ENCODE peak calls at places on chromosomes 4 and X, in four cellular contexts. U is HepG2, M is K562, Q is GM12878. F is an unnamed sample.

GRCh38 chrX:134247492-134247891 is 10.5 kb downstream of the CCDC160 start:
- DNase-seq in U (no peak), M (no peak), Q (no peak), F (no peak)

GRCh38 chr4:152579107-152579764 is 43.3 kb upstream of the FBXW7 start:
- DNase-seq in U (no peak), M (no peak), Q (no peak), F (no peak)

GRCh38 chr4:113212613-113213012 is 163.2 kb downstream of the ANK2 start:
- DNase-seq in U (no peak), M (no peak), Q (no peak), F (no peak)

GRCh38 chr4:154507170-154507569 is 15.6 kb upstream of the DCHS2 start:
- DNase-seq in U (no peak), M (no peak), Q (no peak), F (no peak)

GRCh38 chr4:164799410-164799809 is 45.5 kb downstream of the SMIM31 start:
- DNase-seq in U (no peak), M (no peak), Q (no peak), F (no peak)

GRCh38 chrX:22300130-22300529 is 27.4 kb downstream of the CBLL2 start:
- DNase-seq in U (no peak), M (no peak), Q (no peak), F (no peak)

GRCh38 chrX:20266810-20267598 is at the start of gene RPS6KA3:
- DNase-seq in U (peak; percentile 71), M (peak; percentile 89), Q (peak; percentile 44), F (peak; percentile 93)

GRCh38 chr4:155999743-156000142 is 46.1 kb upstream of the CTSO start:
- DNase-seq in U (no peak), M (no peak), Q (no peak), F (no peak)

GRCh38 chrX:151396827-151397740 is at the start of gene VMA21:
- DNase-seq in U (peak; percentile 64), M (peak; percentile 85), Q (peak; percentile 9), F (peak; percentile 85)

GRCh38 chr4:101977096-101977495 is 186.6 kb downstream of the BANK1 start:
- DNase-seq in U (no peak), M (no peak), Q (no peak), F (peak; percentile 14)

GRCh38 chrX:94576367-94577004 is 902.5 kb downstream of the FAM133A start:
- DNase-seq in U (no peak), M (no peak), Q (no peak), F (no peak)

GRCh38 chr4:766559-767283 is 59.2 kb downstream of the CPLX1 start:
- DNase-seq in U (no peak), M (no peak), Q (no peak), F (no peak)

GRCh38 chr4:170675568-170676262 is 586.0 kb upstream of the AADAT start:
- DNase-seq in U (no peak), M (no peak), Q (no peak), F (no peak)

GRCh38 chrX:108275732-108276131 is 162.5 kb downstream of the COL4A6 start:
- DNase-seq in U (no peak), M (no peak), Q (no peak), F (no peak)

GRCh38 chr4:98584265-98584664 is 74.1 kb downstream of the TSPAN5 start:
- DNase-seq in U (peak; percentile 80), M (no peak), Q (no peak), F (no peak)

GRCh38 chr4:81622474-81623198 is 150.9 kb upstream of the RASGEF1B start:
- DNase-seq in U (peak; percentile 44), M (no peak), Q (no peak), F (no peak)

GRCh38 chr4:114015444-114015899 is 36.0 kb upstream of the ARSJ start:
- DNase-seq in U (no peak), M (no peak), Q (no peak), F (peak; percentile 40)

GRCh38 chr4:166277406-166277805 is 404.4 kb downstream of the TLL1 start:
- DNase-seq in U (no peak), M (no peak), Q (no peak), F (no peak)

GRCh38 chr4:42309571-42310260 is 87.6 kb upstream of the SHISA3 start:
- DNase-seq in U (no peak), M (no peak), Q (no peak), F (no peak)

GRCh38 chr4:145868637-145869409 is 69.8 kb downstream of the ZNF827 start:
- DNase-seq in U (no peak), M (no peak), Q (no peak), F (no peak)

GRCh38 chr4:105613326-105613725 is 60.9 kb downstream of the ARHGEF38 start:
- DNase-seq in U (no peak), M (no peak), Q (no peak), F (no peak)

GRCh38 chrX:22389544-22390243 is 117.0 kb downstream of the CBLL2 start:
- DNase-seq in U (no peak), M (no peak), Q (no peak), F (peak; percentile 11)

GRCh38 chrX:41779058-41779564 is 55.1 kb downstream of the GPR82 start:
- DNase-seq in U (peak; percentile 16), M (no peak), Q (no peak), F (peak; percentile 22)

GRCh38 chrX:1242901-1243402 is 25.7 kb upstream of the CSF2RA start:
- DNase-seq in U (no peak), M (no peak), Q (peak; percentile 51), F (peak; percentile 59)

GRCh38 chrX:26557691-26558321 is 341.8 kb downstream of the MAGEB5 start:
- DNase-seq in U (no peak), M (no peak), Q (no peak), F (no peak)

GRCh38 chrX:122945328-122945727 is 238.8 kb upstream of the GRIA3 start:
- DNase-seq in U (no peak), M (no peak), Q (no peak), F (no peak)

GRCh38 chr4:96593422-96593821 is 753.5 kb downstream of the PDHA2 start:
- DNase-seq in U (peak; percentile 23), M (no peak), Q (no peak), F (no peak)

GRCh38 chr4:128366212-128366611 is 78.6 kb upstream of the PGRMC2 start:
- DNase-seq in U (no peak), M (no peak), Q (no peak), F (no peak)

GRCh38 chrX:29496636-29497180 is 718.7 kb upstream of the MAGEB2 start:
- DNase-seq in U (no peak), M (no peak), Q (no peak), F (no peak)

GRCh38 chr4:6937201-6937600 is 27.6 kb downstream of the TBC1D14 start:
- DNase-seq in U (no peak), M (no peak), Q (no peak), F (no peak)

GRCh38 chr4:7067147-7067522 is 729 bp downstream of the GRPEL1 start:
- DNase-seq in U (peak; percentile 40), M (no peak), Q (no peak), F (peak; percentile 12)

GRCh38 chr4:51843309-51844156 is 580 bp downstream of the DCUN1D4 start:
- DNase-seq in U (peak; percentile 28), M (peak; percentile 84), Q (no peak), F (peak; percentile 58)

GRCh38 chrX:43612400-43612799 is 43.7 kb upstream of the MAOA start:
- DNase-seq in U (no peak), M (no peak), Q (no peak), F (no peak)

GRCh38 chrX:99939883-99940232 is 470.2 kb downstream of the PCDH19 start:
- DNase-seq in U (no peak), M (no peak), Q (no peak), F (no peak)

GRCh38 chrX:66731398-66731797 is 92.5 kb upstream of the EDA2R start:
- DNase-seq in U (peak; percentile 12), M (peak; percentile 9), Q (peak; percentile 3), F (peak; percentile 1)

GRCh38 chrX:29841750-29842149 is 373.6 kb upstream of the MAGEB2 start:
- DNase-seq in U (no peak), M (no peak), Q (no peak), F (no peak)

GRCh38 chrX:124736553-124737240 is 390.3 kb downstream of the SH2D1A start:
- DNase-seq in U (no peak), M (no peak), Q (no peak), F (no peak)

GRCh38 chrX:147978931-147979330 is 2.2 kb upstream of the FMR1NB start:
- DNase-seq in U (no peak), M (no peak), Q (no peak), F (no peak)

GRCh38 chr4:186500721-186501304 is 54.6 kb downstream of the MTNR1A start:
- DNase-seq in U (no peak), M (peak; percentile 82), Q (no peak), F (no peak)

DNA sequence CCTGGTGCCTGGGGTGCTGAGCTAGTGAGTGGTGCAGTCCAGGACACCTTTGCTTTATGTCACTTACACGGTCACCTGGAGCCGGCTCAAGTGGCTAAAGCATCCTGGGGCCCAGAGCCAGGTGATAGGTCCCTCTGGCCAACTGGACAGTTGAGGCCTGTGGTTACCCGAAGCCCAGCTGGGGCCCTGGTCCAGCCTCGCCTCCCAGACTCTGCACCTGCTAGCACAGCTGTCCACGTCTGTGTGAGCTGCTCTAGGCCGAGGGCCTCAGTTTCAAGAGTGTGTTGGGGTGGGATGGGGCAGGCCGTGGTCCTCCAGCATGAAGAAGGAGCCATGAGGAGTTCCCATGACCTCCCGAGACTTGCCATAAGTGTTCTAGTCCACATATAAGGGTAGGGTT is 7.7 kb upstream of the ADD1 start:
- DNase-seq in U (no peak), M (no peak), Q (no peak), F (no peak)
- TF ChIP-seq ESRRA in U (no peak), M (no peak), Q (no peak), F (no peak)

GRCh38 chrX:120568047-120568446 is 7.3 kb upstream of the CUL4B start:
- DNase-seq in U (no peak), M (no peak), Q (no peak), F (no peak)
- TF ChIP-seq CHD2 in U (no peak), M (no peak), Q (no peak), F (no peak)

GRCh38 chrX:39493168-39493567 is 604.6 kb downstream of the BCOR start:
- DNase-seq in U (no peak), M (no peak), Q (no peak), F (no peak)

GRCh38 chrX:39492495-39493162 is 605.1 kb downstream of the BCOR start:
- DNase-seq in U (no peak), M (peak; percentile 25), Q (peak; percentile 44), F (no peak)

GRCh38 chrX:39487166-39488006 is 610.4 kb downstream of the BCOR start:
- DNase-seq in U (no peak), M (no peak), Q (peak; percentile 16), F (no peak)

GRCh38 chrX:39491548-39492297 is 606.0 kb downstream of the BCOR start:
- DNase-seq in U (no peak), M (peak; percentile 74), Q (peak; percentile 58), F (no peak)
- TF ChIP-seq ESRRA in U (no peak), M (no peak), Q (no peak), F (no peak)

DNA sequence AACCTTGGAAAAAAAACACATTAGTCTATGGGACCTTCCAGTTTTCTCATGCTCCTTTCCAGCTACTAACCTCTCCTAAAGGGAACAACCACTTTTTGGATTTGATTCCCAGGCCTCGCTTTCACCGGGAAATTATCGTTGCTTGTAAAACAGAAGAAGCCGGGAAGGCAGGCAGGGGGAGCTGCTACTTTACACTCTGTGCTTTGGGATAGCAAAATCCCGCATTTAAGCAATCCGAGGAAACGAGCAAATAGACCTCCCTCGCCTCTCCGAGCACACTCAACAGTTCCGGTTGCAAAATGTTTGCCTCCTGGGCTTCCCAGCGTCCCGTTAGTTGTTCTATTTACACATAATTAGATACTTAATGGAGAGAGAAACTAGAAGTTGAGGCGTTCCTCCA is 1.2 kb downstream of the CD38 start:
- DNase-seq in U (peak; percentile 46), M (no peak), Q (no peak), F (peak; percentile 49)
- TF ChIP-seq CHD2 in U (no peak), M (no peak), Q (no peak), F (no peak)

GRCh38 chr4:121050251-121050650 is 22.1 kb downstream of the NDNF start:
- DNase-seq in U (no peak), M (no peak), Q (no peak), F (no peak)
- TF ChIP-seq ESRRA in U (no peak), M (no peak), Q (no peak), F (no peak)

F was measured in A549.